ENCODE peak calls at places on chromosomes 11 and 22, in six cellular contexts. C is Ammon's horn, J is heart right ventricle, S is HEK293T, A is lung microvascular endothelial cell, Q is MM.1S. H is an unnamed sample.

GRCh38 chr22:23530106-23530505 is 50.0 kb downstream of the IGLL1 start:
- DNase-seq in C (no peak), J (no peak), S (no peak), A (no peak), Q (no peak), H (no peak)

GRCh38 chr22:41382098-41382578 is 396 bp downstream of the TEF start:
- DNase-seq in C (peak), J (peak), S (peak), A (peak), Q (peak), H (no peak)

GRCh38 chr22:23897320-23897719 is 3.1 kb downstream of the MIF start:
- DNase-seq in C (no peak), J (no peak), S (no peak), A (no peak), Q (no peak), H (no peak)

GRCh38 chr11:79039122-79039521 is 401.7 kb downstream of the TENM4 start:
- DNase-seq in C (no peak), J (no peak), S (no peak), A (no peak), Q (no peak), H (no peak)

GRCh38 chr22:28027453-28028448 is 108.7 kb upstream of the PITPNB start:
- DNase-seq in C (no peak), J (no peak), S (no peak), A (no peak), Q (no peak), H (no peak)

GRCh38 chr11:67119577-67120391 is 721 bp downstream of the KDM2A start:
- DNase-seq in C (peak), J (peak), S (peak), A (peak), Q (peak), H (no peak)

GRCh38 chr11:113664069-113664980 is 41.8 kb downstream of the TMPRSS5 start:
- DNase-seq in C (no peak), J (no peak), S (no peak), A (no peak), Q (no peak), H (no peak)

GRCh38 chr11:17343907-17344306 is 7.7 kb upstream of the NCR3LG1 start:
- DNase-seq in C (no peak), J (no peak), S (no peak), A (no peak), Q (no peak), H (no peak)

GRCh38 chr11:112590778-112591177 is 330.1 kb upstream of the PLET1 start:
- DNase-seq in C (no peak), J (no peak), S (no peak), A (no peak), Q (no peak), H (no peak)

GRCh38 chr11:39678996-39679395 is 1780.5 kb downstream of the LRRC4C start:
- DNase-seq in C (no peak), J (no peak), S (no peak), A (no peak), Q (peak), H (no peak)

GRCh38 chr11:64164392-64165312 is 1.3 kb downstream of the MACROD1 start:
- DNase-seq in C (no peak), J (no peak), S (no peak), A (no peak), Q (no peak), H (no peak)

GRCh38 chr22:17773606-17774205 is 563 bp downstream of the BID start:
- DNase-seq in C (no peak), J (no peak), S (peak), A (peak), Q (peak), H (no peak)

GRCh38 chr11:110349109-110349996 is 52.9 kb upstream of the RDX start:
- DNase-seq in C (peak), J (no peak), S (no peak), A (no peak), Q (peak), H (no peak)

GRCh38 chr11:79119491-79120284 is 321.1 kb downstream of the TENM4 start:
- DNase-seq in C (peak), J (no peak), S (no peak), A (no peak), Q (no peak), H (no peak)

GRCh38 chr22:30868663-30869385 is 99.8 kb downstream of the MORC2 start:
- DNase-seq in C (no peak), J (no peak), S (no peak), A (peak), Q (no peak), H (no peak)

GRCh38 chr11:14905104-14906033 is 13.3 kb upstream of the CYP2R1 start:
- DNase-seq in C (no peak), J (peak), S (no peak), A (peak), Q (peak), H (no peak)

GRCh38 chr22:28887725-28888459 is 4.5 kb downstream of the ZNRF3 start:
- DNase-seq in C (no peak), J (no peak), S (no peak), A (no peak), Q (no peak), H (no peak)

GRCh38 chr11:126348806-126349582 is 6.5 kb upstream of the ST3GAL4 start:
- DNase-seq in C (no peak), J (no peak), S (no peak), A (peak), Q (no peak), H (no peak)

GRCh38 chr22:29871684-29872083 is 11.3 kb upstream of the MTMR3 start:
- DNase-seq in C (peak), J (no peak), S (peak), A (no peak), Q (no peak), H (no peak)

GRCh38 chr11:3042496-3043314 is 14.5 kb downstream of the CARS1 start:
- DNase-seq in C (no peak), J (no peak), S (no peak), A (no peak), Q (no peak), H (no peak)

GRCh38 chr11:91986218-91986617 is 238.4 kb upstream of the FAT3 start:
- DNase-seq in C (no peak), J (no peak), S (no peak), A (no peak), Q (no peak), H (no peak)

GRCh38 chr11:130029137-130029536 is 26.5 kb upstream of the PRDM10 start:
- DNase-seq in C (no peak), J (no peak), S (no peak), A (peak), Q (no peak), H (no peak)

GRCh38 chr11:8604078-8604723 is 10.2 kb upstream of the STK33 start:
- DNase-seq in C (peak), J (no peak), S (peak), A (peak), Q (peak), H (peak)

GRCh38 chr11:14942735-14943134 is 29.4 kb downstream of the CALCA start:
- DNase-seq in C (no peak), J (no peak), S (no peak), A (no peak), Q (no peak), H (no peak)

GRCh38 chr11:133928628-133929059 is 28.1 kb downstream of the IGSF9B start:
- DNase-seq in C (no peak), J (no peak), S (no peak), A (no peak), Q (no peak), H (no peak)

GRCh38 chr11:108648528-108648885 is 16.4 kb upstream of the DDX10 start:
- DNase-seq in C (no peak), J (no peak), S (no peak), A (no peak), Q (no peak), H (no peak)

GRCh38 chr11:78633516-78634310 is 59.0 kb upstream of the NARS2 start:
- DNase-seq in C (no peak), J (no peak), S (no peak), A (no peak), Q (no peak), H (no peak)

GRCh38 chr11:10809373-10810199 is 860 bp upstream of the EIF4G2 start:
- DNase-seq in C (peak), J (peak), S (no peak), A (peak), Q (peak), H (peak)

GRCh38 chr22:37062657-37063381 is 11.3 kb downstream of the KCTD17 start:
- DNase-seq in C (no peak), J (no peak), S (no peak), A (no peak), Q (no peak), H (no peak)

GRCh38 chr11:3984896-3985295 is 109.7 kb upstream of the RRM1 start:
- DNase-seq in C (peak), J (no peak), S (no peak), A (peak), Q (no peak), H (no peak)

GRCh38 chr22:41284465-41284864 is 1.5 kb downstream of the RANGAP1 start:
- DNase-seq in C (no peak), J (no peak), S (no peak), A (no peak), Q (no peak), H (no peak)

GRCh38 chr11:1930448-1930802 is 10.9 kb downstream of the TNNT3 start:
- DNase-seq in C (peak), J (no peak), S (no peak), A (no peak), Q (no peak), H (no peak)

GRCh38 chr22:23062616-23063538 is 7.4 kb upstream of the GNAZ start:
- DNase-seq in C (no peak), J (peak), S (no peak), A (no peak), Q (no peak), H (no peak)

GRCh38 chr11:624705-625635 is at the start of gene CDHR5:
- DNase-seq in C (no peak), J (no peak), S (no peak), A (no peak), Q (no peak), H (no peak)

GRCh38 chr11:2674681-2675131 is 25.1 kb downstream of the KCNQ1OT1 start:
- DNase-seq in C (peak), J (no peak), S (no peak), A (no peak), Q (no peak), H (no peak)

GRCh38 chr22:49663311-49663711 is 164.4 kb downstream of the BRD1 start:
- DNase-seq in C (no peak), J (no peak), S (no peak), A (no peak), Q (no peak), H (no peak)

GRCh38 chr22:41998361-41999261 is at the start of gene WBP2NL:
- DNase-seq in C (peak), J (peak), S (peak), A (peak), Q (peak), H (peak)